ENCODE peak calls at places on chromosome 1, in six cellular contexts. Z is NCI-H1694, W is NCI-H510A treated with DMSO at 0.1 percent for 48 hours, M is NCI-H524, V is ovary, D is KG1. U is an unnamed sample.

GRCh38 chr1:185973645-185974044 is 239.5 kb downstream of the HMCN1 start:
- DNase-seq in Z (no peak), W (no peak), M (no peak), V (no peak), D (no peak), U (no peak)

GRCh38 chr1:197252981-197253380 is 15.1 kb upstream of the CRB1 start:
- DNase-seq in Z (no peak), W (no peak), M (no peak), V (no peak), D (no peak), U (no peak)

GRCh38 chr1:101288491-101288944 is 51.7 kb downstream of the S1PR1 start:
- DNase-seq in Z (peak), W (peak), M (peak), V (peak), D (peak), U (peak)

GRCh38 chr1:22518379-22518778 is 44.9 kb upstream of the EPHA8 start:
- DNase-seq in Z (no peak), W (peak), M (no peak), V (no peak), D (no peak), U (no peak)

GRCh38 chr1:234326493-234327366 is 46.5 kb upstream of the COA6 start:
- DNase-seq in Z (peak), W (peak), M (peak), V (no peak), D (peak), U (peak)

GRCh38 chr1:212473729-212474128 is 41.0 kb downstream of the NENF start:
- DNase-seq in Z (no peak), W (no peak), M (no peak), V (no peak), D (no peak), U (no peak)

GRCh38 chr1:11434506-11434905 is 44.4 kb upstream of the DISP3 start:
- DNase-seq in Z (peak), W (peak), M (peak), V (no peak), D (no peak), U (no peak)

GRCh38 chr1:200684015-200684414 is 14.3 kb upstream of the DDX59 start:
- DNase-seq in Z (no peak), W (no peak), M (no peak), V (no peak), D (no peak), U (no peak)

GRCh38 chr1:70902211-70902610 is 145.4 kb downstream of the PTGER3 start:
- DNase-seq in Z (no peak), W (no peak), M (no peak), V (no peak), D (no peak), U (no peak)

GRCh38 chr1:189787201-189787600 is 690.5 kb downstream of the BRINP3 start:
- DNase-seq in Z (no peak), W (no peak), M (no peak), V (no peak), D (no peak), U (no peak)

GRCh38 chr1:1272341-1273151 is 1.1 kb downstream of the UBE2J2 start:
- DNase-seq in Z (no peak), W (peak), M (no peak), V (peak), D (no peak), U (no peak)

GRCh38 chr1:238961790-238962189 is 424.6 kb upstream of the CHRM3 start:
- DNase-seq in Z (no peak), W (no peak), M (no peak), V (no peak), D (no peak), U (no peak)

GRCh38 chr1:199463521-199464127 is 563.9 kb upstream of the NR5A2 start:
- DNase-seq in Z (peak), W (no peak), M (peak), V (no peak), D (peak), U (peak)

GRCh38 chr1:219350621-219351020 is 176.9 kb downstream of the LYPLAL1 start:
- DNase-seq in Z (no peak), W (no peak), M (no peak), V (no peak), D (no peak), U (no peak)

GRCh38 chr1:174931214-174931613 is 68.5 kb upstream of the CACYBP start:
- DNase-seq in Z (no peak), W (no peak), M (no peak), V (no peak), D (no peak), U (no peak)